ENCODE peak calls at places on chromosomes 6 and 20, in five cellular contexts. One of them, this sample, is unnamed.

GRCh38 chr6:35052694-35053565 is 88.2 kb downstream of the TCP11 start:
- DNase-seq in A172: no peak
- DNase-seq in iPS DF 6.9: no peak
- DNase-seq in natural killer cell treated with Interleukin-12 subunit alpha and Interleukin-12 subunit beta and Interleukin-15 and Interleukin-18, amount 100 ng/mL, for 72 hours: peak; percentile 16
- DNase-seq in activated T-cell treated with anti-CD3 and anti-CD28 coated beads, Interleukin-2, amount 50 U/mL, for 72 hours: no peak
- DNase-seq in this sample: no peak

GRCh38 chr20:31593221-31594001 is 11.7 kb upstream of the ID1 start:
- DNase-seq in A172: peak; percentile 100
- DNase-seq in iPS DF 6.9: no peak
- DNase-seq in natural killer cell treated with Interleukin-12 subunit alpha and Interleukin-12 subunit beta and Interleukin-15 and Interleukin-18, amount 100 ng/mL, for 72 hours: no peak
- DNase-seq in activated T-cell treated with anti-CD3 and anti-CD28 coated beads, Interleukin-2, amount 50 U/mL, for 72 hours: peak; percentile 71
- DNase-seq in this sample: no peak

GRCh38 chr6:153401751-153402150 is 270.7 kb upstream of the RGS17 start:
- DNase-seq in A172: no peak
- DNase-seq in iPS DF 6.9: no peak
- DNase-seq in natural killer cell treated with Interleukin-12 subunit alpha and Interleukin-12 subunit beta and Interleukin-15 and Interleukin-18, amount 100 ng/mL, for 72 hours: no peak
- DNase-seq in activated T-cell treated with anti-CD3 and anti-CD28 coated beads, Interleukin-2, amount 50 U/mL, for 72 hours: no peak
- DNase-seq in this sample: no peak

GRCh38 chr6:36697481-36697903 is at the start of gene RAB44:
- DNase-seq in A172: no peak
- DNase-seq in iPS DF 6.9: no peak
- DNase-seq in natural killer cell treated with Interleukin-12 subunit alpha and Interleukin-12 subunit beta and Interleukin-15 and Interleukin-18, amount 100 ng/mL, for 72 hours: no peak
- DNase-seq in activated T-cell treated with anti-CD3 and anti-CD28 coated beads, Interleukin-2, amount 50 U/mL, for 72 hours: no peak
- DNase-seq in this sample: no peak

GRCh38 chr6:170376386-170377084 is 70.0 kb downstream of the FAM120B start:
- DNase-seq in A172: no peak
- DNase-seq in iPS DF 6.9: no peak
- DNase-seq in natural killer cell treated with Interleukin-12 subunit alpha and Interleukin-12 subunit beta and Interleukin-15 and Interleukin-18, amount 100 ng/mL, for 72 hours: no peak
- DNase-seq in activated T-cell treated with anti-CD3 and anti-CD28 coated beads, Interleukin-2, amount 50 U/mL, for 72 hours: no peak
- DNase-seq in this sample: no peak

GRCh38 chr6:4370066-4370465 is 234.7 kb upstream of the ECI2 start:
- DNase-seq in A172: peak; percentile 94
- DNase-seq in iPS DF 6.9: no peak
- DNase-seq in natural killer cell treated with Interleukin-12 subunit alpha and Interleukin-12 subunit beta and Interleukin-15 and Interleukin-18, amount 100 ng/mL, for 72 hours: no peak
- DNase-seq in activated T-cell treated with anti-CD3 and anti-CD28 coated beads, Interleukin-2, amount 50 U/mL, for 72 hours: no peak
- DNase-seq in this sample: no peak

GRCh38 chr20:30611239-30611984 is 646.1 kb upstream of the DEFB115 start:
- DNase-seq in A172: no peak
- DNase-seq in iPS DF 6.9: no peak
- DNase-seq in natural killer cell treated with Interleukin-12 subunit alpha and Interleukin-12 subunit beta and Interleukin-15 and Interleukin-18, amount 100 ng/mL, for 72 hours: no peak
- DNase-seq in activated T-cell treated with anti-CD3 and anti-CD28 coated beads, Interleukin-2, amount 50 U/mL, for 72 hours: no peak
- DNase-seq in this sample: no peak

GRCh38 chr6:10759884-10760329 is 12.3 kb downstream of the TMEM14B start:
- DNase-seq in A172: peak; percentile 96
- DNase-seq in iPS DF 6.9: no peak
- DNase-seq in natural killer cell treated with Interleukin-12 subunit alpha and Interleukin-12 subunit beta and Interleukin-15 and Interleukin-18, amount 100 ng/mL, for 72 hours: no peak
- DNase-seq in activated T-cell treated with anti-CD3 and anti-CD28 coated beads, Interleukin-2, amount 50 U/mL, for 72 hours: no peak
- DNase-seq in this sample: no peak

GRCh38 chr6:149012040-149012545 is 265.3 kb downstream of the UST start:
- DNase-seq in A172: peak; percentile 97
- DNase-seq in iPS DF 6.9: no peak
- DNase-seq in natural killer cell treated with Interleukin-12 subunit alpha and Interleukin-12 subunit beta and Interleukin-15 and Interleukin-18, amount 100 ng/mL, for 72 hours: no peak
- DNase-seq in activated T-cell treated with anti-CD3 and anti-CD28 coated beads, Interleukin-2, amount 50 U/mL, for 72 hours: no peak
- DNase-seq in this sample: no peak

GRCh38 chr6:63317641-63318040 is 2.1 kb downstream of the LGSN start:
- DNase-seq in A172: no peak
- DNase-seq in iPS DF 6.9: no peak
- DNase-seq in natural killer cell treated with Interleukin-12 subunit alpha and Interleukin-12 subunit beta and Interleukin-15 and Interleukin-18, amount 100 ng/mL, for 72 hours: no peak
- DNase-seq in activated T-cell treated with anti-CD3 and anti-CD28 coated beads, Interleukin-2, amount 50 U/mL, for 72 hours: no peak
- DNase-seq in this sample: no peak

GRCh38 chr6:55825402-55826051 is 49.9 kb downstream of the BMP5 start:
- DNase-seq in A172: peak; percentile 48
- DNase-seq in iPS DF 6.9: no peak
- DNase-seq in natural killer cell treated with Interleukin-12 subunit alpha and Interleukin-12 subunit beta and Interleukin-15 and Interleukin-18, amount 100 ng/mL, for 72 hours: no peak
- DNase-seq in activated T-cell treated with anti-CD3 and anti-CD28 coated beads, Interleukin-2, amount 50 U/mL, for 72 hours: no peak
- DNase-seq in this sample: no peak

GRCh38 chr6:113414511-113414910 is 442.6 kb upstream of the MARCKS start:
- DNase-seq in A172: peak; percentile 78
- DNase-seq in iPS DF 6.9: no peak
- DNase-seq in natural killer cell treated with Interleukin-12 subunit alpha and Interleukin-12 subunit beta and Interleukin-15 and Interleukin-18, amount 100 ng/mL, for 72 hours: no peak
- DNase-seq in activated T-cell treated with anti-CD3 and anti-CD28 coated beads, Interleukin-2, amount 50 U/mL, for 72 hours: no peak
- DNase-seq in this sample: no peak

GRCh38 chr6:139605350-139605749 is 230.9 kb upstream of the CITED2 start:
- DNase-seq in A172: no peak
- DNase-seq in iPS DF 6.9: no peak
- DNase-seq in natural killer cell treated with Interleukin-12 subunit alpha and Interleukin-12 subunit beta and Interleukin-15 and Interleukin-18, amount 100 ng/mL, for 72 hours: no peak
- DNase-seq in activated T-cell treated with anti-CD3 and anti-CD28 coated beads, Interleukin-2, amount 50 U/mL, for 72 hours: no peak
- DNase-seq in this sample: no peak

GRCh38 chr20:36644032-36644712 is 1.8 kb downstream of the SLA2 start:
- DNase-seq in A172: no peak
- DNase-seq in iPS DF 6.9: no peak
- DNase-seq in natural killer cell treated with Interleukin-12 subunit alpha and Interleukin-12 subunit beta and Interleukin-15 and Interleukin-18, amount 100 ng/mL, for 72 hours: peak; percentile 66
- DNase-seq in activated T-cell treated with anti-CD3 and anti-CD28 coated beads, Interleukin-2, amount 50 U/mL, for 72 hours: peak; percentile 64
- DNase-seq in this sample: no peak

GRCh38 chr6:21438237-21438985 is 155.1 kb upstream of the SOX4 start:
- DNase-seq in A172: no peak
- DNase-seq in iPS DF 6.9: no peak
- DNase-seq in natural killer cell treated with Interleukin-12 subunit alpha and Interleukin-12 subunit beta and Interleukin-15 and Interleukin-18, amount 100 ng/mL, for 72 hours: peak; percentile 73
- DNase-seq in activated T-cell treated with anti-CD3 and anti-CD28 coated beads, Interleukin-2, amount 50 U/mL, for 72 hours: peak; percentile 69
- DNase-seq in this sample: no peak

GRCh38 chr6:6293317-6293716 is 27.1 kb downstream of the F13A1 start:
- DNase-seq in A172: no peak
- DNase-seq in iPS DF 6.9: peak; percentile 18
- DNase-seq in natural killer cell treated with Interleukin-12 subunit alpha and Interleukin-12 subunit beta and Interleukin-15 and Interleukin-18, amount 100 ng/mL, for 72 hours: no peak
- DNase-seq in activated T-cell treated with anti-CD3 and anti-CD28 coated beads, Interleukin-2, amount 50 U/mL, for 72 hours: no peak
- DNase-seq in this sample: no peak

GRCh38 chr6:1481326-1481725 is 92.0 kb downstream of the FOXF2 start:
- DNase-seq in A172: peak; percentile 96
- DNase-seq in iPS DF 6.9: no peak
- DNase-seq in natural killer cell treated with Interleukin-12 subunit alpha and Interleukin-12 subunit beta and Interleukin-15 and Interleukin-18, amount 100 ng/mL, for 72 hours: no peak
- DNase-seq in activated T-cell treated with anti-CD3 and anti-CD28 coated beads, Interleukin-2, amount 50 U/mL, for 72 hours: no peak
- DNase-seq in this sample: no peak

GRCh38 chr6:148109732-148110131 is 232.9 kb upstream of the SASH1 start:
- DNase-seq in A172: no peak
- DNase-seq in iPS DF 6.9: no peak
- DNase-seq in natural killer cell treated with Interleukin-12 subunit alpha and Interleukin-12 subunit beta and Interleukin-15 and Interleukin-18, amount 100 ng/mL, for 72 hours: no peak
- DNase-seq in activated T-cell treated with anti-CD3 and anti-CD28 coated beads, Interleukin-2, amount 50 U/mL, for 72 hours: no peak
- DNase-seq in this sample: no peak

GRCh38 chr20:45315672-45316071 is 7.6 kb upstream of the MATN4 start:
- DNase-seq in A172: no peak
- DNase-seq in iPS DF 6.9: no peak
- DNase-seq in natural killer cell treated with Interleukin-12 subunit alpha and Interleukin-12 subunit beta and Interleukin-15 and Interleukin-18, amount 100 ng/mL, for 72 hours: no peak
- DNase-seq in activated T-cell treated with anti-CD3 and anti-CD28 coated beads, Interleukin-2, amount 50 U/mL, for 72 hours: no peak
- DNase-seq in this sample: no peak

GRCh38 chr6:64224819-64225218 is 589.2 kb downstream of the PHF3 start:
- DNase-seq in A172: no peak
- DNase-seq in iPS DF 6.9: no peak
- DNase-seq in natural killer cell treated with Interleukin-12 subunit alpha and Interleukin-12 subunit beta and Interleukin-15 and Interleukin-18, amount 100 ng/mL, for 72 hours: no peak
- DNase-seq in activated T-cell treated with anti-CD3 and anti-CD28 coated beads, Interleukin-2, amount 50 U/mL, for 72 hours: no peak
- DNase-seq in this sample: no peak

GRCh38 chr6:53512631-53513030 is 32.3 kb downstream of the GCLC start:
- DNase-seq in A172: no peak
- DNase-seq in iPS DF 6.9: no peak
- DNase-seq in natural killer cell treated with Interleukin-12 subunit alpha and Interleukin-12 subunit beta and Interleukin-15 and Interleukin-18, amount 100 ng/mL, for 72 hours: no peak
- DNase-seq in activated T-cell treated with anti-CD3 and anti-CD28 coated beads, Interleukin-2, amount 50 U/mL, for 72 hours: no peak
- DNase-seq in this sample: no peak

GRCh38 chr20:25248501-25249172 is 752 bp downstream of the PYGB start:
- DNase-seq in A172: no peak
- DNase-seq in iPS DF 6.9: no peak
- DNase-seq in natural killer cell treated with Interleukin-12 subunit alpha and Interleukin-12 subunit beta and Interleukin-15 and Interleukin-18, amount 100 ng/mL, for 72 hours: no peak
- DNase-seq in activated T-cell treated with anti-CD3 and anti-CD28 coated beads, Interleukin-2, amount 50 U/mL, for 72 hours: no peak
- DNase-seq in this sample: no peak

GRCh38 chr20:38094968-38095689 is 61.6 kb downstream of the RPRD1B start:
- DNase-seq in A172: no peak
- DNase-seq in iPS DF 6.9: no peak
- DNase-seq in natural killer cell treated with Interleukin-12 subunit alpha and Interleukin-12 subunit beta and Interleukin-15 and Interleukin-18, amount 100 ng/mL, for 72 hours: no peak
- DNase-seq in activated T-cell treated with anti-CD3 and anti-CD28 coated beads, Interleukin-2, amount 50 U/mL, for 72 hours: no peak
- DNase-seq in this sample: no peak

GRCh38 chr20:33450867-33451266 is 7.3 kb upstream of the SNTA1 start:
- DNase-seq in A172: peak; percentile 78
- DNase-seq in iPS DF 6.9: no peak
- DNase-seq in natural killer cell treated with Interleukin-12 subunit alpha and Interleukin-12 subunit beta and Interleukin-15 and Interleukin-18, amount 100 ng/mL, for 72 hours: no peak
- DNase-seq in activated T-cell treated with anti-CD3 and anti-CD28 coated beads, Interleukin-2, amount 50 U/mL, for 72 hours: no peak
- DNase-seq in this sample: no peak

GRCh38 chr20:49854190-49854875 is 41.7 kb downstream of the SLC9A8 start:
- DNase-seq in A172: no peak
- DNase-seq in iPS DF 6.9: no peak
- DNase-seq in natural killer cell treated with Interleukin-12 subunit alpha and Interleukin-12 subunit beta and Interleukin-15 and Interleukin-18, amount 100 ng/mL, for 72 hours: no peak
- DNase-seq in activated T-cell treated with anti-CD3 and anti-CD28 coated beads, Interleukin-2, amount 50 U/mL, for 72 hours: no peak
- DNase-seq in this sample: no peak

GRCh38 chr6:80249897-80250296 is 143.4 kb downstream of the BCKDHB start:
- DNase-seq in A172: no peak
- DNase-seq in iPS DF 6.9: no peak
- DNase-seq in natural killer cell treated with Interleukin-12 subunit alpha and Interleukin-12 subunit beta and Interleukin-15 and Interleukin-18, amount 100 ng/mL, for 72 hours: no peak
- DNase-seq in activated T-cell treated with anti-CD3 and anti-CD28 coated beads, Interleukin-2, amount 50 U/mL, for 72 hours: no peak
- DNase-seq in this sample: no peak

GRCh38 chr6:112911949-112912348 is 564.8 kb downstream of the RFPL4B start:
- DNase-seq in A172: peak; percentile 32
- DNase-seq in iPS DF 6.9: no peak
- DNase-seq in natural killer cell treated with Interleukin-12 subunit alpha and Interleukin-12 subunit beta and Interleukin-15 and Interleukin-18, amount 100 ng/mL, for 72 hours: no peak
- DNase-seq in activated T-cell treated with anti-CD3 and anti-CD28 coated beads, Interleukin-2, amount 50 U/mL, for 72 hours: no peak
- DNase-seq in this sample: no peak

GRCh38 chr6:23584134-23584763 is 541.8 kb upstream of the NRSN1 start:
- DNase-seq in A172: no peak
- DNase-seq in iPS DF 6.9: no peak
- DNase-seq in natural killer cell treated with Interleukin-12 subunit alpha and Interleukin-12 subunit beta and Interleukin-15 and Interleukin-18, amount 100 ng/mL, for 72 hours: no peak
- DNase-seq in activated T-cell treated with anti-CD3 and anti-CD28 coated beads, Interleukin-2, amount 50 U/mL, for 72 hours: no peak
- DNase-seq in this sample: no peak

GRCh38 chr6:40695750-40696415 is 108.7 kb upstream of the LRFN2 start:
- DNase-seq in A172: no peak
- DNase-seq in iPS DF 6.9: no peak
- DNase-seq in natural killer cell treated with Interleukin-12 subunit alpha and Interleukin-12 subunit beta and Interleukin-15 and Interleukin-18, amount 100 ng/mL, for 72 hours: no peak
- DNase-seq in activated T-cell treated with anti-CD3 and anti-CD28 coated beads, Interleukin-2, amount 50 U/mL, for 72 hours: no peak
- DNase-seq in this sample: no peak

GRCh38 chr6:4341078-4341797 is 205.9 kb upstream of the ECI2 start:
- DNase-seq in A172: no peak
- DNase-seq in iPS DF 6.9: no peak
- DNase-seq in natural killer cell treated with Interleukin-12 subunit alpha and Interleukin-12 subunit beta and Interleukin-15 and Interleukin-18, amount 100 ng/mL, for 72 hours: no peak
- DNase-seq in activated T-cell treated with anti-CD3 and anti-CD28 coated beads, Interleukin-2, amount 50 U/mL, for 72 hours: no peak
- DNase-seq in this sample: no peak

GRCh38 chr6:133889557-133890301 is 816 bp downstream of the TCF21 start:
- DNase-seq in A172: no peak
- DNase-seq in iPS DF 6.9: no peak
- DNase-seq in natural killer cell treated with Interleukin-12 subunit alpha and Interleukin-12 subunit beta and Interleukin-15 and Interleukin-18, amount 100 ng/mL, for 72 hours: no peak
- DNase-seq in activated T-cell treated with anti-CD3 and anti-CD28 coated beads, Interleukin-2, amount 50 U/mL, for 72 hours: peak; percentile 16
- DNase-seq in this sample: no peak

GRCh38 chr20:8720089-8720488 is 348.8 kb upstream of the PLCB4 start:
- DNase-seq in A172: no peak
- DNase-seq in iPS DF 6.9: no peak
- DNase-seq in natural killer cell treated with Interleukin-12 subunit alpha and Interleukin-12 subunit beta and Interleukin-15 and Interleukin-18, amount 100 ng/mL, for 72 hours: no peak
- DNase-seq in activated T-cell treated with anti-CD3 and anti-CD28 coated beads, Interleukin-2, amount 50 U/mL, for 72 hours: no peak
- DNase-seq in this sample: no peak

GRCh38 chr6:163926642-163927041 is 512.1 kb downstream of the QKI start:
- DNase-seq in A172: no peak
- DNase-seq in iPS DF 6.9: no peak
- DNase-seq in natural killer cell treated with Interleukin-12 subunit alpha and Interleukin-12 subunit beta and Interleukin-15 and Interleukin-18, amount 100 ng/mL, for 72 hours: no peak
- DNase-seq in activated T-cell treated with anti-CD3 and anti-CD28 coated beads, Interleukin-2, amount 50 U/mL, for 72 hours: no peak
- DNase-seq in this sample: no peak

GRCh38 chr6:108730556-108731228 is 117.5 kb upstream of the ARMC2 start:
- DNase-seq in A172: no peak
- DNase-seq in iPS DF 6.9: no peak
- DNase-seq in natural killer cell treated with Interleukin-12 subunit alpha and Interleukin-12 subunit beta and Interleukin-15 and Interleukin-18, amount 100 ng/mL, for 72 hours: no peak
- DNase-seq in activated T-cell treated with anti-CD3 and anti-CD28 coated beads, Interleukin-2, amount 50 U/mL, for 72 hours: no peak
- DNase-seq in this sample: peak; percentile 3

GRCh38 chr20:45347297-45347935 is 808 bp downstream of the SDC4 start:
- DNase-seq in A172: no peak
- DNase-seq in iPS DF 6.9: no peak
- DNase-seq in natural killer cell treated with Interleukin-12 subunit alpha and Interleukin-12 subunit beta and Interleukin-15 and Interleukin-18, amount 100 ng/mL, for 72 hours: no peak
- DNase-seq in activated T-cell treated with anti-CD3 and anti-CD28 coated beads, Interleukin-2, amount 50 U/mL, for 72 hours: no peak
- DNase-seq in this sample: no peak

GRCh38 chr6:30042476-30042875 is 18.6 kb upstream of the POLR1H start:
- DNase-seq in A172: no peak
- DNase-seq in iPS DF 6.9: no peak
- DNase-seq in natural killer cell treated with Interleukin-12 subunit alpha and Interleukin-12 subunit beta and Interleukin-15 and Interleukin-18, amount 100 ng/mL, for 72 hours: no peak
- DNase-seq in activated T-cell treated with anti-CD3 and anti-CD28 coated beads, Interleukin-2, amount 50 U/mL, for 72 hours: no peak
- DNase-seq in this sample: no peak